ENCODE peak calls at places on chromosome 17, in eight cellular contexts. One of them, this sample, is unnamed.
A peak's percentile ranks its signal among the peaks of the same experiment; 100 is the strongest.

GRCh38 chr17:2958706-2959222 is 104.6 kb downstream of the OR1D5 start:
- DNase-seq in heart right ventricle: no peak
- DNase-seq in left ventricle myocardium inferior: no peak
- DNase-seq in tibial artery: no peak
- DNase-seq in Panc1: no peak
- DNase-seq in adrenal gland: no peak
- DNase-seq in fibroblast of villous mesenchyme: no peak
- DNase-seq in lung: no peak
- DNase-seq in this sample: no peak

GRCh38 chr17:40597168-40598020 is 32.1 kb upstream of the CCR7 start:
- DNase-seq in heart right ventricle: no peak
- DNase-seq in tibial artery: no peak
- DNase-seq in adrenal gland: no peak
- DNase-seq in lung: no peak
- DNase-seq in left ventricle myocardium inferior: no peak
- DNase-seq in Panc1: no peak
- DNase-seq in fibroblast of villous mesenchyme: no peak
- DNase-seq in this sample: no peak

GRCh38 chr17:2075336-2076056 is 20.6 kb downstream of the HIC1 start:
- DNase-seq in adrenal gland: no peak
- DNase-seq in fibroblast of villous mesenchyme: peak; percentile 83
- DNase-seq in left ventricle myocardium inferior: no peak
- DNase-seq in lung: no peak
- DNase-seq in heart right ventricle: no peak
- DNase-seq in Panc1: no peak
- DNase-seq in tibial artery: no peak
- DNase-seq in this sample: no peak

GRCh38 chr17:76385892-76386786 is 1.7 kb downstream of the SPHK1 start:
- DNase-seq in fibroblast of villous mesenchyme: peak; percentile 82
- DNase-seq in Panc1: no peak
- DNase-seq in left ventricle myocardium inferior: peak; percentile 81
- DNase-seq in lung: peak; percentile 79
- DNase-seq in heart right ventricle: peak; percentile 86
- DNase-seq in tibial artery: peak; percentile 70
- DNase-seq in adrenal gland: peak; percentile 76
- DNase-seq in this sample: peak; percentile 90

GRCh38 chr17:77445030-77445907 is 304.5 kb downstream of the SEC14L1 start:
- DNase-seq in left ventricle myocardium inferior: no peak
- DNase-seq in tibial artery: peak; percentile 60
- DNase-seq in adrenal gland: no peak
- DNase-seq in lung: no peak
- DNase-seq in fibroblast of villous mesenchyme: peak; percentile 77
- DNase-seq in Panc1: no peak
- DNase-seq in heart right ventricle: no peak
- DNase-seq in this sample: no peak

GRCh38 chr17:19372439-19372838 is 5.9 kb upstream of the MAPK7 start:
- DNase-seq in left ventricle myocardium inferior: no peak
- DNase-seq in lung: no peak
- DNase-seq in tibial artery: no peak
- DNase-seq in Panc1: no peak
- DNase-seq in heart right ventricle: no peak
- DNase-seq in fibroblast of villous mesenchyme: no peak
- DNase-seq in adrenal gland: no peak
- DNase-seq in this sample: no peak

GRCh38 chr17:47009759-47010594 is 30.9 kb upstream of the RPRML start:
- DNase-seq in adrenal gland: no peak
- DNase-seq in tibial artery: no peak
- DNase-seq in left ventricle myocardium inferior: peak; percentile 26
- DNase-seq in heart right ventricle: peak; percentile 13
- DNase-seq in lung: no peak
- DNase-seq in fibroblast of villous mesenchyme: no peak
- DNase-seq in Panc1: no peak
- DNase-seq in this sample: no peak

GRCh38 chr17:21286066-21286770 is 1.7 kb downstream of the MAP2K3 start:
- DNase-seq in adrenal gland: peak; percentile 83
- DNase-seq in lung: peak; percentile 96
- DNase-seq in tibial artery: peak; percentile 98
- DNase-seq in fibroblast of villous mesenchyme: peak; percentile 99
- DNase-seq in left ventricle myocardium inferior: peak; percentile 86
- DNase-seq in heart right ventricle: peak; percentile 92
- DNase-seq in Panc1: peak; percentile 50
- DNase-seq in this sample: peak; percentile 99

GRCh38 chr17:36777118-36777517 is 160.2 kb upstream of the LHX1 start:
- DNase-seq in heart right ventricle: no peak
- DNase-seq in fibroblast of villous mesenchyme: peak; percentile 8
- DNase-seq in left ventricle myocardium inferior: no peak
- DNase-seq in adrenal gland: no peak
- DNase-seq in lung: no peak
- DNase-seq in Panc1: no peak
- DNase-seq in tibial artery: no peak
- DNase-seq in this sample: peak; percentile 6

GRCh38 chr17:20313891-20314290 is 153.4 kb downstream of the LGALS9B start:
- DNase-seq in tibial artery: no peak
- DNase-seq in left ventricle myocardium inferior: no peak
- DNase-seq in fibroblast of villous mesenchyme: no peak
- DNase-seq in lung: no peak
- DNase-seq in adrenal gland: no peak
- DNase-seq in heart right ventricle: no peak
- DNase-seq in Panc1: no peak
- DNase-seq in this sample: no peak

GRCh38 chr17:46736100-46736499 is 82.4 kb downstream of the WNT3 start:
- DNase-seq in heart right ventricle: no peak
- DNase-seq in adrenal gland: no peak
- DNase-seq in tibial artery: no peak
- DNase-seq in Panc1: no peak
- DNase-seq in left ventricle myocardium inferior: no peak
- DNase-seq in fibroblast of villous mesenchyme: no peak
- DNase-seq in lung: no peak
- DNase-seq in this sample: no peak

GRCh38 chr17:51035436-51035835 is 85.2 kb downstream of the SPAG9 start:
- DNase-seq in Panc1: no peak
- DNase-seq in lung: no peak
- DNase-seq in tibial artery: no peak
- DNase-seq in left ventricle myocardium inferior: no peak
- DNase-seq in adrenal gland: no peak
- DNase-seq in heart right ventricle: no peak
- DNase-seq in fibroblast of villous mesenchyme: peak; percentile 86
- DNase-seq in this sample: peak; percentile 89

GRCh38 chr17:32783602-32784001 is 93.3 kb downstream of the MYO1D start:
- DNase-seq in adrenal gland: no peak
- DNase-seq in Panc1: peak; percentile 36
- DNase-seq in fibroblast of villous mesenchyme: peak; percentile 70
- DNase-seq in lung: no peak
- DNase-seq in heart right ventricle: no peak
- DNase-seq in left ventricle myocardium inferior: no peak
- DNase-seq in tibial artery: no peak
- DNase-seq in this sample: peak; percentile 78

GRCh38 chr17:65018612-65019290 is 37.8 kb downstream of the GNA13 start:
- DNase-seq in fibroblast of villous mesenchyme: peak; percentile 70
- DNase-seq in left ventricle myocardium inferior: no peak
- DNase-seq in Panc1: no peak
- DNase-seq in adrenal gland: no peak
- DNase-seq in lung: no peak
- DNase-seq in tibial artery: no peak
- DNase-seq in heart right ventricle: no peak
- DNase-seq in this sample: no peak

GRCh38 chr17:11268176-11268575 is 27.2 kb downstream of the SHISA6 start:
- DNase-seq in adrenal gland: no peak
- DNase-seq in lung: no peak
- DNase-seq in heart right ventricle: no peak
- DNase-seq in Panc1: no peak
- DNase-seq in tibial artery: no peak
- DNase-seq in left ventricle myocardium inferior: no peak
- DNase-seq in fibroblast of villous mesenchyme: no peak
- DNase-seq in this sample: no peak

DNA sequence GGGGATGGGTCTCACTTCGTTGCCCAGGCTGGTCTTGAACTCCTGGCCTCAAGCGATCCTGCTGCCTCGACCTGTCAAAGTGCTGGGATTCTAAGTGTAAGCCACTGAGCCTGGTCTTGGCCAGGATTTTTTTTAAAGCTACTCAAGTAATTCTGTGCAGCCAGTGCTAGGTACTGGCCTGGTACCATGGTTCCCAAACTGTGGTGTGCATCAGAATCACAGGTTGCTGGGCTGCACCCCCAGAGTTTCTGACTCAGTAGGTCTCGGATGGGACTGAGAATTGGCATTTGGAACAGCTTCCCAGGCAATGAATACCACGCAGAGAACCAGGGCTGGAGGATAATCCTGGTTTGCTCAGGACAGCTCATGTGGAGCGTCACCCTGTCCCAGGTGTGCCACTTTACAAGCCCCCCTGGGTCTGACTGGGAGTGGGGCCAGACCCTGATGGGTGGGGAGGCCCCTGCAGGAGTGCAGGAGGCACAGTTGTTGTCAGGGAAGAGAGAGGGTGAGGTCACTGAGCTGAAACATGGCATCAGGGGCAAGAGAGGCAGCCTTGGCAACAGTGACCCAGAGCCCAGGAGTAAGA is 10.7 kb upstream of the MRPS23 start:
- DNase-seq in Panc1: no peak
- DNase-seq in adrenal gland: no peak
- DNase-seq in tibial artery: no peak
- DNase-seq in lung: no peak
- DNase-seq in fibroblast of villous mesenchyme: no peak
- DNase-seq in heart right ventricle: no peak
- DNase-seq in left ventricle myocardium inferior: no peak
- DNase-seq in this sample: no peak
- H3K4me3 ChIP-seq in Panc1: no peak overlapping the region
- H3K4me3 ChIP-seq in adrenal gland: no peak overlapping the region
- H3K4me3 ChIP-seq in tibial artery: no peak overlapping the region
- H3K4me3 ChIP-seq in lung: no peak overlapping the region
- H3K4me3 ChIP-seq in fibroblast of villous mesenchyme: no peak overlapping the region
- H3K4me3 ChIP-seq in heart right ventricle: no peak overlapping the region
- H3K4me3 ChIP-seq in left ventricle myocardium inferior: peak overlapping the region; percentile 67
- H3K4me3 ChIP-seq in this sample: no peak overlapping the region

DNA sequence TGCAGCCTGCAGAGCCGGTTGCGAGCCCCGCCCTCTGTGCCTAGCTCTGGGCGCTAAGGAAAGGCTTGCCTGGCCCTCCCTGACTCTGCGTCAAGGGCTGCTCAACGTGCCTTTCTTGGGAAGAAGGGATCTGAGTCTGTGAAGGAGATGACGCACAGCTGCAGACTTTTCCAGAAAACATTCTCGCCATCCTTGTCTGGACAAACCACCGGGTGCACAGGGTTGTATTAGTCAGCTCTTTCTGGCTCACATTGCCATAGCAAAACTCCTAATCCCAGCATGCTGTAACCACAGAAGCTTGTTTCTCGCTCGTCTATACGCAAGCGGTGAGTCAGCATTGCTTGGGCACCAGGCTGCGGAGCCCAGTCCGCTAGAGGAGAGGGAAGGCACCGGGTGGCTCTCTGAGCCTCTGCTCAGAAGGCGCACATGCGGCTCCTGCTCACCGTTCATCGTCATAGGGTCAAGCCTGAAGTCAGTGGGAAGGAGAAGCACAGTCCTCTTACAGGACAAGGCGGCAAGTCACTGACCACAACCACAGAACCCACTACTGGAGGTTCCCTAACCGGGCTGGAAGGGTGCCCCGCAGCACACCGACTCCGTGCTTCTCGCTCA is 2.2 kb upstream of the CD300H start:
- DNase-seq in tibial artery: peak; percentile 62
- DNase-seq in Panc1: peak; percentile 91
- DNase-seq in adrenal gland: peak; percentile 30
- DNase-seq in fibroblast of villous mesenchyme: peak; percentile 96
- DNase-seq in lung: peak; percentile 50
- DNase-seq in left ventricle myocardium inferior: no peak
- DNase-seq in heart right ventricle: no peak
- DNase-seq in this sample: peak; percentile 78
- TF ChIP-seq CTCF in tibial artery: no peak
- TF ChIP-seq CTCF in Panc1: no peak
- TF ChIP-seq CTCF in adrenal gland: no peak
- TF ChIP-seq CTCF in fibroblast of villous mesenchyme: no peak
- TF ChIP-seq CTCF in lung: no peak
- TF ChIP-seq CTCF in left ventricle myocardium inferior: no peak
- TF ChIP-seq CTCF in heart right ventricle: no peak
- TF ChIP-seq CTCF in this sample: no peak

DNA sequence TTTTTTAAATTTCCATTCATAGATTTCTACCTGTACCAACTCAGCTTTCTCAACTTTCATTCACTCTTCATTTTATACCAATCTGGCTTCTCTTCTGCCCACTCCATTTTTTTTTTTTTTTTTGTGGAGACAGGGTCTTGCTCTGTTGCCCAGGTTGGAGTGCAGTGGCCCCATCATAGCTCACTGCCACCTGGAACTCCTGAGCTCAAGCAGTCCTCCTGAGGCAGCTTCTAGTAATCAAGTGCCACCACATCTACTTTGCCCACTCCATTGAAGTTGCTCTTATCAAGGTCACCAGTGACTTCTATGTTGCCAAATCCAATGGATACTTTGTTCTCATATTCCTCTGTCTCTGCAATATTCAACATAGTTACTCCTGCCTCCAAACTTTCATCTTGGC is 1.7 kb downstream of the SUPT6H start:
- DNase-seq in lung: no peak
- DNase-seq in tibial artery: no peak
- DNase-seq in left ventricle myocardium inferior: no peak
- DNase-seq in heart right ventricle: no peak
- DNase-seq in Panc1: no peak
- DNase-seq in fibroblast of villous mesenchyme: no peak
- DNase-seq in adrenal gland: no peak
- DNase-seq in this sample: no peak
- H3K4me3 ChIP-seq in lung: no peak overlapping the region
- H3K4me3 ChIP-seq in tibial artery: peak overlapping the region; percentile 79
- H3K4me3 ChIP-seq in left ventricle myocardium inferior: peak overlapping the region; percentile 81
- H3K4me3 ChIP-seq in heart right ventricle: no peak overlapping the region
- H3K4me3 ChIP-seq in Panc1: no peak overlapping the region
- H3K4me3 ChIP-seq in fibroblast of villous mesenchyme: no peak overlapping the region
- H3K4me3 ChIP-seq in adrenal gland: no peak overlapping the region
- H3K4me3 ChIP-seq in this sample: no peak overlapping the region

DNA sequence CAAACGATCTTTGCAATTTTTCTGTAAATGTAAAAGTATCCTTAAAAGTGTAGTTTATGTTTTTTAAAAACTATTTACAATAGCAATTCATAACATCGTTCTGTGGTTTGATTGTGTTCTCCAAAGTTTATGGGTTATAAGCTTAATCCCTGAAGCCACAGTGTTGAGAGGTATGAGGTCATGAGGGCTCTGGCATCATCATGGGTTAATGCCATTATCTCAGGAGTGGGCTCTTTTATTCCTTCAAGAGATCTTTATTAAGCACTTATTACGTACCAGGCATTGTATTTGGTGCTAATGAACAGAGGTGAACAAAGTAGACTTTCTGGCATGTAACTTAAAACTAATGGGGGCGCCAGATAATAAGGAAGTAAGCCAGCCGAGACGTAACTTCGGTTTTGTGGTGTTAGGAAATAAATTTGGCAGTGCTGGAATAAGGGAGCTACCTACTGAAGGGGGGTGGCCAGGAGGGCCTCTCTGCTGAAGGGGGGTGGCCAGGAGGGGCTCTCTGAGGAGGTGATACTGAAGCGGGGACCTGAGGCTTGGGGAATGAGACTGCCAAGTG is 158.1 kb downstream of the VPS53 start:
- DNase-seq in fibroblast of villous mesenchyme: peak; percentile 83
- DNase-seq in heart right ventricle: no peak
- DNase-seq in left ventricle myocardium inferior: no peak
- DNase-seq in tibial artery: no peak
- DNase-seq in adrenal gland: no peak
- DNase-seq in lung: no peak
- DNase-seq in Panc1: no peak
- DNase-seq in this sample: peak; percentile 58
- TF ChIP-seq CTCF in fibroblast of villous mesenchyme: peak; percentile 11
- TF ChIP-seq CTCF in heart right ventricle: no peak
- TF ChIP-seq CTCF in left ventricle myocardium inferior: no peak
- TF ChIP-seq CTCF in tibial artery: no peak
- TF ChIP-seq CTCF in adrenal gland: no peak
- TF ChIP-seq CTCF in lung: no peak
- TF ChIP-seq CTCF in Panc1: no peak
- TF ChIP-seq CTCF in this sample: no peak

GRCh38 chr17:82794781-82795505 is 43.1 kb downstream of the TBCD start:
- DNase-seq in heart right ventricle: peak; percentile 49
- DNase-seq in Panc1: no peak
- DNase-seq in left ventricle myocardium inferior: no peak
- DNase-seq in tibial artery: no peak
- DNase-seq in lung: no peak
- DNase-seq in fibroblast of villous mesenchyme: peak; percentile 79
- DNase-seq in adrenal gland: no peak
- DNase-seq in this sample: no peak
- H3K4me3 ChIP-seq in heart right ventricle: no peak overlapping the region
- H3K4me3 ChIP-seq in Panc1: no peak overlapping the region
- H3K4me3 ChIP-seq in left ventricle myocardium inferior: no peak overlapping the region
- H3K4me3 ChIP-seq in tibial artery: no peak overlapping the region
- H3K4me3 ChIP-seq in lung: no peak overlapping the region
- H3K4me3 ChIP-seq in fibroblast of villous mesenchyme: no peak overlapping the region
- H3K4me3 ChIP-seq in adrenal gland: no peak overlapping the region
- H3K4me3 ChIP-seq in this sample: no peak overlapping the region

This sample was measured in cardiac fibroblast.